ENCODE peak calls at places on chromosome 2, in four cellular contexts. H, I, W and M are unnamed samples.

GRCh38 chr2:100924520-100925451 is 77.3 kb upstream of the RPL31 start:
- DNase-seq in W (peak; percentile 56), I (no peak), H (no peak), M (peak; percentile 12)

GRCh38 chr2:182855376-182855775 is 11.1 kb downstream of the FRZB start:
- DNase-seq in I (no peak), W (no peak), H (no peak), M (no peak)

GRCh38 chr2:190794466-190795184 is 86.0 kb upstream of the GLS start:
- DNase-seq in I (no peak), H (no peak), W (no peak), M (no peak)

GRCh38 chr2:174614261-174614660 is 16.7 kb upstream of the WIPF1 start:
- DNase-seq in I (no peak), H (no peak), W (no peak), M (no peak)

GRCh38 chr2:121748202-121748601 is 7.2 kb upstream of the TSN start:
- DNase-seq in I (no peak), H (no peak), W (no peak), M (peak; percentile 10)

GRCh38 chr2:96928277-96928781 is 58.1 kb downstream of the FAM178B start:
- DNase-seq in H (peak; percentile 55), W (no peak), I (no peak), M (no peak)

GRCh38 chr2:128319773-128320608 is 1.3 kb upstream of the HS6ST1 start:
- DNase-seq in H (no peak), I (no peak), W (peak; percentile 39), M (no peak)

GRCh38 chr2:155442755-155443372 is 744.4 kb downstream of the KCNJ3 start:
- DNase-seq in I (no peak), H (no peak), W (no peak), M (no peak)

GRCh38 chr2:231393149-231394131 is 2.1 kb upstream of the B3GNT7 start:
- DNase-seq in H (no peak), W (peak; percentile 86), I (no peak), M (no peak)

GRCh38 chr2:80086831-80087230 is 217.7 kb downstream of the LRRTM1 start:
- DNase-seq in I (no peak), W (no peak), H (no peak), M (no peak)

GRCh38 chr2:100881629-100882028 is 61.7 kb downstream of the NPAS2 start:
- DNase-seq in W (no peak), H (no peak), I (no peak), M (no peak)

GRCh38 chr2:180960982-180961381 is 19.4 kb upstream of the UBE2E3 start:
- DNase-seq in I (no peak), H (no peak), W (no peak), M (no peak)

GRCh38 chr2:181813963-181814565 is 77.5 kb upstream of the ITPRID2 start:
- DNase-seq in I (no peak), H (no peak), W (no peak), M (no peak)

GRCh38 chr2:152486048-152486736 is 151.2 kb downstream of the FMNL2 start:
- DNase-seq in H (no peak), I (no peak), W (no peak), M (no peak)

GRCh38 chr2:80185091-80185490 is 119.5 kb downstream of the LRRTM1 start:
- DNase-seq in I (no peak), W (no peak), H (no peak), M (no peak)

GRCh38 chr2:227822416-227823003 is 8.9 kb downstream of the CCL20 start:
- DNase-seq in H (no peak), W (no peak), I (no peak), M (no peak)

GRCh38 chr2:105744909-105745853 is at the start of gene NCK2:
- DNase-seq in H (peak; percentile 58), I (peak; percentile 43), W (peak; percentile 53), M (no peak)

GRCh38 chr2:45938649-45939511 is 287.4 kb downstream of the PRKCE start:
- DNase-seq in W (no peak), I (peak; percentile 50), H (peak; percentile 84), M (peak; percentile 94)

GRCh38 chr2:105904938-105905337 is 160.2 kb downstream of the NCK2 start:
- DNase-seq in W (peak; percentile 74), H (no peak), I (no peak), M (no peak)

GRCh38 chr2:149192425-149192824 is 138.0 kb upstream of the LYPD6 start:
- DNase-seq in W (no peak), H (no peak), I (no peak), M (no peak)
- TF ChIP-seq CTCF in W (no peak), H (no peak), I (no peak), M (no peak)

GRCh38 chr2:205725059-205725458 is 42.8 kb downstream of the NRP2 start:
- DNase-seq in I (no peak), H (no peak), W (no peak), M (no peak)
- TF ChIP-seq CTCF in I (no peak), H (no peak), W (no peak), M (no peak)

DNA sequence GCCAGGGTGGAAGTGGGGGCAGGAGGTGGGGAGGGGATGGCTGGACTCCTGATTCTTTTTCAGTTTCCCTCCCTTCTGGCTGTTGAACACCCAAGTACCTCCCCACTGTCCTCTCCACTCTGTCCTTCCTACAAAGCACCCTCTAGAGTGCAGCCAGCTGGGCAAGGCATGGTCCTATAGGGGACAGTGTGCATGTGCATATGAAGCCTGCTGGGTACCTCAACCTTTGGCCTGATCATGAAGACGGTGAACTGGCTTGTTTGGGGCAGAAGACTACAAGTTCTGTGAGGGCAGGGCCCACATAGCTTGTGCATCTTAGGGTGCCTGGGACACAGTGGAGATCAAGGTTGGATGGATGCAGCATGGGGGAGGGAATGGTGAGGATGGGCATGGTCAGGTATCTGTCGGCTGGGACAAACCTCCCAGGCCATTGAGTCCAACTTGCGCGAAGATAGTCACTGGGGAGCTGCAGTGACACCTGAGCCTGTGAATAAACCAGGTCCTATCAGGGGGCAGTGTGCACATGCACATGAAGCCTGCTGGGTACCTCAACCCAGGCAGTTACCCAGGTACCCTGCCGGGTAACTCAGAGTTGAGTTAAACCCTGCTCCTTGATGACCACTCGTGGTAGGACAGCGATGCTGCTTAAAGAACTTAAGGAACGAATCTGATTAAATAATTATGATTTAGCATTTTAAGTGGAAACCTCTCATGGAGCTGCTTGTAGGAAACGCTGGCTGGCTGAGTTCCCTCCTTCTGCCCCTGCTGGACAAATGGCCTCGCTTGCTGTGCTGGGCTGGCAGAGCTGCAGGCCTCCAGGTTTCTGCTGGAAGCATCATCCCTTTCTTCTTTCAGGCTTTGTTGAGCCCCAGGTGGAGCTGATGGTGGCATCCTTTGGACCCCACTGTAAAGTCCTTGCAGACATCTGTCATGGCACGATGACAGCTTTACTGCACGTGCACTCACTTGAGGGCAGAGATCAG is 84.0 kb downstream of the POLR1A start:
- DNase-seq in I (no peak), W (no peak), H (peak; percentile 38), M (no peak)
- TF ChIP-seq CTCF in I (no peak), W (no peak), H (no peak), M (no peak)

DNA sequence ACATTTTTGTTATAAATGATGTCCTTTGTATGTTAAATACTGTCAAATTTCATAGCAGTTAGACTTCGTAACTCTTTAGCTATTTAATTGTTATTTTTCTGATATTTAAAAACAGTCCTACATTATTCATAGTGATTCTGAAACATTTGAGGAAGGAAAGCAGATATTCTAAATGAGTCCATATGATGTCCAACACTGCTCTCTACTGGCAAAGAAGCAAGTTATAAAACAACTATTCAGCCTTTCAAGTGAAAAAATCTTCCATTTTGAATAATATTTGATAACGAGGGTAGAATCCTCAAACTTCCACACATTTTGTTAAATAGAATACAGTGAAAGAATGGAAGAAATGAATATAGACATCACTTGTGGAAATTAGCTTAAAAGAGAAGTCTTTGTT is 220.8 kb downstream of the GULP1 start:
- DNase-seq in W (no peak), I (no peak), H (no peak), M (peak; percentile 44)
- TF ChIP-seq CTCF in W (peak; percentile 42), I (peak; percentile 70), H (peak; percentile 56), M (peak; percentile 56)

DNA sequence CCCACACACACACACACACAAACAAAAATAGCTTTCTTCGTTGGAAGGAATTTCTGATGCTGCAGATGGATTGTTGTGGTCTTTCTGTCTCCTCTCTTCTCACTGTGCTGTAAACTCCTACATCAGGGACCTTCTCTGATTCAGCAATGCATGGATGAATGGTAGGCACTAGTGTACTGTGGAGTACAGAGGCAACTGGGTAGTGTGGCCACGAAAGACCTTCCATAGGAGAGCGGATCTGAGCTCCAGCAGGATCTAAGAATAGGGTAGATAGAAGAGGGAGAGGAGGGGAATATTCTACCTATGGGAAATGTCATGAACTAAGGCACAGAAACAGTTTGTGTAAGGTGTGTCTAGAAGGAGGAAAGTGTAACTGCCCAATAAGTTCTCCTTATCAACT is 266.8 kb downstream of the MYCN start:
- DNase-seq in W (no peak), I (no peak), H (no peak), M (no peak)
- TF ChIP-seq CTCF in W (no peak), I (no peak), H (no peak), M (no peak)

GRCh38 chr2:108786354-108787208 is at the start of gene CCDC138:
- DNase-seq in W (peak; percentile 95), H (peak; percentile 93), I (peak; percentile 89), M (peak; percentile 51)
- TF ChIP-seq CTCF in W (no peak), H (no peak), I (no peak), M (no peak)

DNA sequence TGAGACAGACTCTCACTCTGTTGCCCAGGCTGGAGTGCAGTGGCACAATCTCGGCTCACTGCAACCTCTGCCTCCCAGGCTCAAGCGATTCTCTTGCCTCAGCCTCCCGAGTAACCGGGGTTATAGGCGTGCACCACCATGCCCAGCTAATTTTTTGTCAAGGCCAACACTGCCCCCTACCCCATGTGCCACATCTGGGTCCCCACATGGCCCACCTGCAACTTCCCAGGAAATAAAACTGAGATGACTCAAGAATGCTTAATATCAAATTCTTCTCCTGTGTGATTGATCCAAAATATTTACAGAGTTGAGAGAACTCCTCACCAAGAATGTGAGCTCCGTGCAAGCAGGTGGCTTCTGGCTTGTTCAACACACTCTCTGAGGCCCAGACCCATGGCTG is 9.1 kb downstream of the AP1S3 start:
- DNase-seq in H (no peak), I (no peak), W (no peak), M (no peak)
- TF ChIP-seq CTCF in H (no peak), I (no peak), W (no peak), M (no peak)

GRCh38 chr2:69797836-69798465 is 31.5 kb upstream of the GMCL1 start:
- DNase-seq in H (no peak), W (no peak), I (no peak), M (no peak)
- TF ChIP-seq CTCF in H (no peak), W (no peak), I (no peak), M (no peak)

GRCh38 chr2:73359915-73360697 is 25.5 kb upstream of the ALMS1 start:
- DNase-seq in W (no peak), I (no peak), H (no peak), M (no peak)
- TF ChIP-seq CTCF in W (peak; percentile 31), I (peak; percentile 36), H (no peak), M (peak; percentile 28)

GRCh38 chr2:67733517-67733916 is 329.3 kb downstream of the C1D start:
- DNase-seq in H (no peak), W (peak; percentile 12), I (peak; percentile 8), M (no peak)
- TF ChIP-seq CTCF in H (no peak), W (peak; percentile 60), I (peak; percentile 41), M (peak; percentile 37)